ENCODE peak calls at places on chromosomes 12 and 14, in four cellular contexts. O is T-helper 22 cell, M is MCF 10A, G is LoVo. T is an unnamed sample.

GRCh38 chr14:70779667-70780066 is 29.6 kb downstream of the MAP3K9 start:
- DNase-seq in O (no peak), M (peak), G (no peak), T (no peak)

GRCh38 chr12:12612403-12612802 is 727 bp downstream of the CREBL2 start:
- DNase-seq in O (peak), M (peak), G (peak), T (no peak)

GRCh38 chr12:7068240-7068993 is 7.9 kb downstream of the C1S start:
- DNase-seq in O (no peak), M (no peak), G (peak), T (no peak)

GRCh38 chr12:8087666-8088065 is 5.6 kb downstream of the NECAP1 start:
- DNase-seq in O (no peak), M (no peak), G (no peak), T (no peak)

GRCh38 chr12:6311822-6312528 is 1.5 kb downstream of the PLEKHG6 start:
- DNase-seq in O (no peak), M (no peak), G (no peak), T (no peak)

GRCh38 chr12:2403221-2403976 is 350.6 kb downstream of the CACNA1C start:
- DNase-seq in O (no peak), M (no peak), G (no peak), T (no peak)

GRCh38 chr14:40273417-40273816 is 841.2 kb upstream of the FBXO33 start:
- DNase-seq in O (no peak), M (no peak), G (no peak), T (no peak)

GRCh38 chr12:16350682-16351081 is 3.2 kb downstream of the MGST1 start:
- DNase-seq in O (no peak), M (peak), G (peak), T (no peak)

GRCh38 chr14:79056879-79057278 is 886.7 kb downstream of the NRXN3 start:
- DNase-seq in O (no peak), M (no peak), G (no peak), T (no peak)

GRCh38 chr12:4567073-4567881 is 5.3 kb downstream of the DYRK4 start:
- DNase-seq in O (no peak), M (no peak), G (no peak), T (no peak)

GRCh38 chr12:53344824-53345485 is 8.8 kb upstream of the SP7 start:
- DNase-seq in O (peak), M (peak), G (peak), T (peak)

GRCh38 chr14:50139192-50139591 is 22.8 kb upstream of the VCPKMT start:
- DNase-seq in O (no peak), M (no peak), G (no peak), T (no peak)

GRCh38 chr14:89933002-89933401 is 21.5 kb downstream of the EFCAB11 start:
- DNase-seq in O (no peak), M (no peak), G (no peak), T (no peak)

GRCh38 chr14:76938092-76938500 is 90.4 kb downstream of the IRF2BPL start:
- DNase-seq in O (no peak), M (peak), G (no peak), T (no peak)

GRCh38 chr12:58942345-58942744 is 22.0 kb upstream of the LRIG3 start:
- DNase-seq in O (no peak), M (no peak), G (peak), T (no peak)

GRCh38 chr14:22131749-22132476 is 457.1 kb downstream of the DAD1 start:
- DNase-seq in O (no peak), M (peak), G (no peak), T (no peak)

GRCh38 chr14:100369019-100369418 is 45.9 kb downstream of the SLC25A47 start:
- DNase-seq in O (no peak), M (no peak), G (no peak), T (no peak)